ENCODE peak calls at places on chromosome 14, in nine cellular contexts. O, C, K, Q, G, J, S, Z and E are unnamed samples.

GRCh38 chr14:55245657-55246268 is 25.5 kb upstream of the FBXO34 start:
- DNase-seq in Q (peak), O (no peak), K (no peak), S (no peak), Z (no peak), G (no peak), C (no peak), J (no peak), E (no peak)

GRCh38 chr14:102870994-102871831 is 51.2 kb upstream of the AMN start:
- DNase-seq in K (no peak), S (no peak), G (no peak), Z (no peak), O (peak), Q (no peak), C (no peak), J (no peak), E (no peak)

GRCh38 chr14:55470025-55470424 is 29.6 kb upstream of the TBPL2 start:
- DNase-seq in S (no peak), Q (no peak), G (no peak), C (no peak), K (no peak), O (no peak), Z (no peak), J (no peak), E (no peak)

GRCh38 chr14:92942576-92942975 is 19.6 kb downstream of the CHGA start:
- DNase-seq in C (no peak), K (no peak), O (no peak), G (no peak), Q (no peak), Z (no peak), J (no peak), S (no peak), E (no peak)

GRCh38 chr14:53751650-53752049 is 205.0 kb downstream of the BMP4 start:
- DNase-seq in C (no peak), O (peak), S (no peak), G (no peak), Q (no peak), K (no peak), J (no peak), Z (no peak), E (no peak)

GRCh38 chr14:90666571-90666970 is 149.7 kb downstream of the TTC7B start:
- DNase-seq in K (no peak), C (no peak), O (no peak), Q (no peak), S (no peak), Z (no peak), J (no peak), G (no peak), E (no peak)

GRCh38 chr14:103618999-103619398 is 10.0 kb upstream of the KLC1 start:
- DNase-seq in C (no peak), J (no peak), S (no peak), G (no peak), O (no peak), Q (no peak), K (no peak), Z (no peak), E (no peak)

GRCh38 chr14:89502966-89503365 is 85.9 kb upstream of the FOXN3 start:
- DNase-seq in J (no peak), K (no peak), Q (no peak), O (no peak), G (no peak), Z (no peak), S (no peak), C (no peak), E (no peak)

GRCh38 chr14:81105378-81105777 is 115.4 kb downstream of the GTF2A1 start:
- DNase-seq in K (no peak), S (no peak), O (no peak), G (no peak), J (no peak), Q (no peak), Z (no peak), C (no peak), E (no peak)

GRCh38 chr14:26180221-26180620 is 417.6 kb downstream of the NOVA1 start:
- DNase-seq in G (no peak), O (no peak), C (peak), Z (no peak), S (no peak), Q (no peak), J (no peak), K (no peak), E (no peak)

GRCh38 chr14:59869381-59870255 is 958 bp downstream of the RTN1 start:
- DNase-seq in G (no peak), J (peak), Q (no peak), Z (no peak), K (no peak), O (no peak), C (no peak), S (no peak), E (peak)

GRCh38 chr14:55094630-55095157 is 34.4 kb upstream of the LGALS3 start:
- DNase-seq in C (no peak), S (no peak), G (no peak), Z (no peak), Q (no peak), O (no peak), J (no peak), K (no peak), E (no peak)

GRCh38 chr14:84482256-84483071 is 1047.5 kb upstream of the FLRT2 start:
- DNase-seq in O (no peak), K (no peak), G (no peak), S (peak), Z (no peak), C (no peak), Q (no peak), J (no peak), E (no peak)

GRCh38 chr14:49999216-49999761 is 106.4 kb downstream of the ARF6 start:
- DNase-seq in S (no peak), O (peak), G (peak), Q (peak), C (peak), J (peak), Z (peak), K (peak), E (no peak)

GRCh38 chr14:97697772-97698171 is 900.6 kb downstream of the VRK1 start:
- DNase-seq in Z (no peak), K (no peak), O (no peak), J (no peak), Q (no peak), S (no peak), G (no peak), C (no peak), E (no peak)

GRCh38 chr14:55240526-55241178 is 30.6 kb upstream of the FBXO34 start:
- DNase-seq in Z (no peak), J (peak), O (no peak), G (no peak), S (no peak), C (no peak), K (no peak), Q (no peak), E (no peak)

GRCh38 chr14:23035303-23036164 is 834 bp upstream of the PSMB5 start:
- DNase-seq in C (no peak), K (no peak), O (no peak), Z (no peak), G (no peak), S (no peak), Q (no peak), J (no peak), E (no peak)

GRCh38 chr14:100450049-100450448 is 126.9 kb downstream of the SLC25A47 start:
- DNase-seq in J (no peak), K (no peak), Q (no peak), S (no peak), G (no peak), C (no peak), O (no peak), Z (no peak), E (no peak)

GRCh38 chr14:59229653-59230406 is 41.4 kb downstream of the DAAM1 start:
- DNase-seq in S (no peak), Z (no peak), Q (no peak), J (no peak), C (no peak), O (no peak), G (no peak), K (no peak), E (no peak)

GRCh38 chr14:54566152-54566409 is 847 bp upstream of the SAMD4A start:
- DNase-seq in S (no peak), O (no peak), Q (no peak), Z (no peak), C (no peak), J (no peak), G (no peak), K (no peak), E (no peak)

GRCh38 chr14:100706200-100706599 is 20.5 kb upstream of the DLK1 start:
- DNase-seq in S (no peak), O (no peak), J (no peak), C (no peak), Q (no peak), K (no peak), G (no peak), Z (no peak), E (no peak)

GRCh38 chr14:89833120-89833521 is 121.4 kb downstream of the EFCAB11 start:
- DNase-seq in G (no peak), C (no peak), J (no peak), K (no peak), S (no peak), Z (no peak), O (no peak), Q (no peak), E (no peak)

GRCh38 chr14:101358320-101358569 is 203.1 kb upstream of the DIO3 start:
- DNase-seq in Z (no peak), G (no peak), K (no peak), S (no peak), Q (no peak), O (no peak), J (no peak), C (no peak), E (no peak)

GRCh38 chr14:28661171-28661772 is 105.3 kb upstream of the FOXG1 start:
- DNase-seq in G (no peak), Z (no peak), J (no peak), C (no peak), K (no peak), O (no peak), S (no peak), Q (no peak), E (no peak)

GRCh38 chr14:94738786-94739185 is 31.1 kb downstream of the GSC start:
- DNase-seq in C (no peak), K (no peak), Q (no peak), G (no peak), J (no peak), S (no peak), Z (no peak), O (no peak), E (no peak)

GRCh38 chr14:51167587-51168219 is 72.3 kb upstream of the TMX1 start:
- DNase-seq in Z (no peak), S (no peak), O (no peak), G (no peak), Q (no peak), C (no peak), J (no peak), K (no peak), E (no peak)
- H3K27ac ChIP-seq in Z (no peak), S (no peak), O (peak), G (no peak), Q (no peak), C (no peak), J (no peak), K (no peak), E (no peak)

GRCh38 chr14:104830781-104831180 is 29.9 kb downstream of the ZBTB42 start:
- DNase-seq in S (no peak), K (no peak), C (no peak), O (no peak), Z (no peak), Q (no peak), J (no peak), G (no peak), E (no peak)

GRCh38 chr14:104826858-104827172 is 25.9 kb downstream of the ZBTB42 start:
- DNase-seq in J (no peak), G (no peak), O (no peak), Z (no peak), C (no peak), K (no peak), Q (no peak), S (peak), E (no peak)

GRCh38 chr14:104824353-104824997 is 23.6 kb downstream of the ZBTB42 start:
- DNase-seq in Z (no peak), C (no peak), Q (no peak), S (no peak), K (no peak), O (no peak), J (no peak), G (no peak), E (no peak)

GRCh38 chr14:104826197-104826857 is 25.4 kb downstream of the ZBTB42 start:
- DNase-seq in G (peak), K (peak), C (peak), S (peak), O (peak), J (peak), Q (peak), Z (peak), E (peak)

GRCh38 chr14:104827173-104828055 is 26.5 kb downstream of the ZBTB42 start:
- DNase-seq in J (no peak), O (no peak), C (no peak), K (no peak), G (peak), S (peak), Z (no peak), Q (peak), E (no peak)
- H3K27ac ChIP-seq in J (no peak), O (peak), C (no peak), K (no peak), G (no peak), S (no peak), Z (no peak), Q (no peak), E (no peak)

GRCh38 chr14:76729195-76729594 is 32.1 kb upstream of the VASH1 start:
- DNase-seq in C (no peak), Q (no peak), Z (no peak), K (no peak), S (no peak), G (no peak), J (no peak), O (no peak), E (no peak)

GRCh38 chr14:76729953-76730505 is 31.2 kb upstream of the VASH1 start:
- DNase-seq in J (no peak), O (no peak), S (no peak), Q (no peak), G (no peak), K (no peak), Z (no peak), C (no peak), E (no peak)

GRCh38 chr14:76724827-76725550 is 36.3 kb upstream of the VASH1 start:
- DNase-seq in S (no peak), Q (no peak), K (no peak), C (no peak), G (no peak), J (no peak), O (no peak), Z (no peak), E (no peak)

GRCh38 chr14:76726551-76726961 is 34.7 kb upstream of the VASH1 start:
- DNase-seq in G (no peak), Q (no peak), S (no peak), C (no peak), K (no peak), O (peak), Z (no peak), J (no peak), E (no peak)

GRCh38 chr14:76727403-76727802 is 33.9 kb upstream of the VASH1 start:
- DNase-seq in C (no peak), K (no peak), S (no peak), Q (no peak), J (no peak), O (no peak), Z (no peak), G (no peak), E (no peak)
- H3K27ac ChIP-seq in C (no peak), K (peak), S (no peak), Q (no peak), J (no peak), O (peak), Z (no peak), G (no peak), E (no peak)

GRCh38 chr14:69675246-69675583 is 63.8 kb downstream of the SUSD6 start:
- DNase-seq in C (no peak), S (no peak), O (peak), G (no peak), K (no peak), Q (no peak), Z (no peak), J (no peak), E (no peak)
- H3K27ac ChIP-seq in C (no peak), S (no peak), O (peak), G (no peak), K (peak), Q (no peak), Z (peak), J (no peak), E (no peak)

GRCh38 chr14:32472081-32472480 is 143.0 kb downstream of the AKAP6 start:
- DNase-seq in J (no peak), G (no peak), C (no peak), K (no peak), O (no peak), Z (no peak), S (no peak), Q (no peak), E (no peak)
- H3K27ac ChIP-seq in J (peak), G (no peak), C (peak), K (peak), O (peak), Z (peak), S (no peak), Q (no peak), E (peak)

GRCh38 chr14:64266206-64266605 is 28.0 kb downstream of the ESR2 start:
- DNase-seq in J (no peak), C (no peak), G (no peak), O (no peak), S (no peak), K (no peak), Q (no peak), Z (no peak), E (no peak)
- H3K27ac ChIP-seq in J (no peak), C (no peak), G (no peak), O (no peak), S (no peak), K (no peak), Q (no peak), Z (no peak), E (no peak)

GRCh38 chr14:32938719-32939253 is at the start of gene NPAS3:
- DNase-seq in K (peak), G (no peak), S (no peak), O (peak), Q (no peak), J (peak), Z (no peak), C (peak), E (no peak)
- H3K27ac ChIP-seq in K (peak), G (no peak), S (peak), O (peak), Q (no peak), J (no peak), Z (peak), C (peak), E (peak)

DNA sequence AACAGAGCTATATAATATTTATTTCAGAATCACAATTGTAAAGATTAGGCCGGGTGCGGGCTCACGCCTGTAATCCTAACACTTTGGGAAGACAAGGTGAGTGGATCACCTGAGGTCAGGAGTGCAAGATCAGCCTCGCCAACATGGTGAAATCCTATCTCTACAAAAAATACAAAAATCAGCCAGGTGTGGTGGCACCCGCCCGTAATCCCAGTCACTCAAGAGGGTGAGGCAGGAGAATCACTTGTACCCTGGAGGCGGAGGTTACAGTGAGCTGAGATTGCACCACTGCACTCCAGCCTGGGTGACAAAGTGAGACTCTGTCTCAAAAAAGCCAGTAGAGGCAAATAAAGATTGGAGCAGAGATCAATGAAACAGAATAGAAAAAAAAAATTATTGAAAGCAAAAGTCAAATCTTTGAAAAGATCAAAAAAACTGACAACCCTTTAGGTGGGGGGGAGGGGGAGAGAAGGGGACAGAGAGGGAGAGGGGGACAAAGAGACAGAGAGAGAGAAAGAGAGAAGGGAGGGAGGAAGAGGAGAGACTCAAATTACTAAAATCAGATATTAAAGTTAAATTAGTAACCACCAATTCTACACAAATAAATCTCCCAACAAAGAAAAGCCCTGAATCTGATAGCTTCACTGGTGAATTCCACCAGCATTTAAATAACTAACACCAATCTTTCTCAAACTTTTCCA is 52.4 kb upstream of the AP4S1 start:
- DNase-seq in K (no peak), C (no peak), G (no peak), O (no peak), J (no peak), S (no peak), Z (no peak), Q (no peak), E (no peak)
- H3K27ac ChIP-seq in K (no peak), C (no peak), G (no peak), O (no peak), J (no peak), S (no peak), Z (no peak), Q (no peak), E (no peak)

DNA sequence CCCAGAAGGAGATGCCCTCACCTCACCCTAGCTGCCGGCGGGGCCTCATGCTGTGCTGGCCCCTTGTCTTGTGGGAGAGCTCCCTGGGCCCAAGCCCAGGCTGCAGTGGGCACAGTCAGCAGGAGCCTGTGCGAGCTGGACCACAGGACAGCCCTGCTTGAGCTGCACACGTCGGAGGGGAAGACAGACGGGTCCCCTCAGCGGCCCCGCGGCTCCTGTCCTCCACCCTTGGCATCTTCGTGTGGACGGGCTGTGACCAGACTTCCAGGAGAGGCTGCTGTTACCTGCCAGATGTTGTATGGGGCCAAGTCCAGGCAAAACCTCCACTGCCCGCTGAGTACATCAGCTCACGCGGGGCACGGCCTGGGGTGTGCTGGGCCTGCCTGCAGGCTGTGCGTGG is 9.4 kb upstream of the TEX22 start:
- DNase-seq in K (no peak), C (no peak), G (no peak), J (no peak), Z (no peak), O (no peak), Q (no peak), S (no peak), E (no peak)
- H3K27ac ChIP-seq in K (no peak), C (peak), G (no peak), J (no peak), Z (no peak), O (peak), Q (no peak), S (no peak), E (peak)

GRCh38 chr14:96385385-96385784 is 6.5 kb upstream of the AK7 start:
- DNase-seq in J (no peak), G (no peak), Z (no peak), C (no peak), S (no peak), O (no peak), Q (no peak), K (no peak), E (no peak)

GRCh38 chr14:96391293-96392118 is 422 bp upstream of the AK7 start:
- DNase-seq in K (peak), C (peak), S (peak), Q (peak), Z (peak), J (peak), G (peak), O (peak), E (peak)

GRCh38 chr14:96394047-96394815 is 2.3 kb downstream of the AK7 start:
- DNase-seq in S (no peak), Z (no peak), G (no peak), J (no peak), K (no peak), Q (no peak), C (no peak), O (no peak), E (no peak)

GRCh38 chr14:96393292-96393691 is 1.4 kb downstream of the AK7 start:
- DNase-seq in O (no peak), K (no peak), G (no peak), J (no peak), C (no peak), Z (no peak), S (no peak), Q (no peak), E (no peak)

DNA sequence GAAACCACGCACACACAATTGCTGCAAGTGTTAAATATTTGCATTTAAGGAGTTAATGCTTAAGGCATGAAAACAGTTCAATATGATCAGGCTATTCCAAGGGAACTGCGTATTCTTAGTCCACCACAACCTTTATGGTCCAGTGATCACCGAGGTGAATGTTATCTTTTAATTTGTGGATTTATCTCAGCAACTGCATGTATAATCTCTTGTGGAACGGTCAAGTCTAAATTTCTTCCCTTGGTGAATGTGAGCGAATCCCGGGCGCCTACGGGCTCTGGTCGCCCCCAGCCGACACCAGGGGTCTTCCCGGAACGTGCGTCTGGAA is 999 bp upstream of the AK7 start:
- DNase-seq in J (no peak), Q (no peak), Z (no peak), O (no peak), G (no peak), C (no peak), S (no peak), K (no peak), E (no peak)
- H3K27ac ChIP-seq in J (no peak), Q (no peak), Z (no peak), O (peak), G (peak), C (peak), S (no peak), K (peak), E (peak)